ENCODE peak calls at places on chromosomes 4 and X, in four cellular contexts. F is body of pancreas, A is Caco-2, E is B cell. T is an unnamed sample.

GRCh38 chrX:115679460-115679859 is 118.5 kb downstream of the PLS3 start:
- DNase-seq in F (no peak), A (peak), E (no peak), T (no peak)

GRCh38 chr4:183424109-183424751 is 20.2 kb upstream of the CDKN2AIP start:
- DNase-seq in E (no peak), A (no peak), F (peak), T (no peak)

GRCh38 chr4:102535398-102536082 is 34.4 kb downstream of the NFKB1 start:
- DNase-seq in E (no peak), F (no peak), A (no peak), T (no peak)

GRCh38 chrX:71492086-71493065 is 40.5 kb upstream of the OGT start:
- DNase-seq in A (peak), F (peak), E (peak), T (no peak)

GRCh38 chr4:181674315-181674714 is 568.9 kb upstream of the TENM3 start:
- DNase-seq in E (no peak), F (no peak), A (no peak), T (no peak)

GRCh38 chrX:67544871-67545771 is 1.3 kb downstream of the AR start:
- DNase-seq in A (no peak), E (no peak), F (peak), T (no peak)

GRCh38 chr4:156766846-156767245 is 204.8 kb downstream of the PDGFC start:
- DNase-seq in F (no peak), E (no peak), A (no peak), T (no peak)

GRCh38 chr4:24382381-24382780 is 202.0 kb downstream of the DHX15 start:
- DNase-seq in A (no peak), F (no peak), E (no peak), T (no peak)

GRCh38 chr4:126047114-126047513 is 732.4 kb downstream of the FAT4 start:
- DNase-seq in A (no peak), F (no peak), E (no peak), T (no peak)

GRCh38 chr4:94232519-94232918 is 24.9 kb downstream of the SMARCAD1 start:
- DNase-seq in E (no peak), A (no peak), F (no peak), T (no peak)

GRCh38 chr4:178633263-178633662 is 1191.0 kb upstream of the AGA start:
- DNase-seq in F (no peak), A (no peak), E (no peak), T (no peak)

GRCh38 chrX:30821116-30821515 is 67.9 kb downstream of the TAB3 start:
- DNase-seq in A (peak), F (no peak), E (no peak), T (no peak)

GRCh38 chr4:158035662-158036195 is 137.1 kb downstream of the GASK1B start:
- DNase-seq in E (no peak), F (no peak), A (no peak), T (no peak)

GRCh38 chr4:166594326-166594946 is 639.9 kb downstream of the SPOCK3 start:
- DNase-seq in E (no peak), A (peak), F (peak), T (no peak)

GRCh38 chr4:98081961-98082360 is 61.3 kb downstream of the STPG2 start:
- DNase-seq in E (no peak), F (no peak), A (no peak), T (no peak)

GRCh38 chr4:115485402-115485801 is 372.0 kb upstream of the NDST4 start:
- DNase-seq in E (no peak), A (no peak), F (no peak), T (no peak)

DNA sequence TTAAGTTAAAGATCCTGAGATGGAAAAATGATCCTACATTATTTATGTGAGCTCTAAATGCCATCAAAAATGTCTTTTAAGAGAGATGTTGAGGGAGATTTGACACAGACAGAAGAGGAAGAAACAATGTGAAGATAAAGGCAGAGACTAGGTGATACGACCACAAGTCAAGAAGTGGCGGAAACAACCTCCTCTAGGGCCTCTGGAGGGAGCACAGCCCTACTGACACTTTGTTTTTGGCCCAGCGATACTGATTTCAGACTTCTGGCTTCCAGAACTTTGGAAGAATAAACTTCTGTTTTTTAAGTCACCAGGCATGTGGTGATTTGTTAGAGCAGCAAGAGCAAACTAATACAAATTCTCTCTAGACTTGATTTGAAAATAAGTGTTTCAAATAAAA is 1216.1 kb downstream of the FSTL5 start:
- DNase-seq in E (no peak), A (no peak), F (no peak), T (no peak)
- TF ChIP-seq CTCF in E (no peak), A (no peak), F (no peak), T (no peak)

GRCh38 chr4:123659759-123660158 is 263.2 kb downstream of the SPRY1 start:
- DNase-seq in F (no peak), A (peak), E (peak), T (no peak)
- TF ChIP-seq CTCF in F (peak), A (peak), E (peak), T (peak)

DNA sequence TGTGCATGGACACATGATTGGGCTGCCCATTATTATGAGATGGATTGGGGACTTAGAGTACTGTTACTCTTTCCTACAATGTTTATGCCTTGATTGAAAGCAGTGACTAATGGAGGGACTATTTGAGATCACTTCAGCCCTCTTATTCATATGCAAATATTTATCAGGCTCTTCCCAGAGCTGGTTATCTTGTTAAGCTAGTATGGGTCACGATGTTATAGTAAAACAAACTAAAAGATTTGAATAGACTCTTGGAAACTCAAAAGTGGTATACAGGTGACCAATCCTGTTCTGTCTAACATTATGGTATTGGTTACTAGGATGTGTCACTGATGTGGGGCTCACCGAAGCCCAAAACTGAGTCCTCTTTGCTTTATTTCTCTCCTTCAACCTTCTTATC is 306.2 kb upstream of the CASK start:
- DNase-seq in F (no peak), A (no peak), E (no peak), T (no peak)
- TF ChIP-seq CTCF in F (no peak), A (no peak), E (no peak), T (no peak)

DNA sequence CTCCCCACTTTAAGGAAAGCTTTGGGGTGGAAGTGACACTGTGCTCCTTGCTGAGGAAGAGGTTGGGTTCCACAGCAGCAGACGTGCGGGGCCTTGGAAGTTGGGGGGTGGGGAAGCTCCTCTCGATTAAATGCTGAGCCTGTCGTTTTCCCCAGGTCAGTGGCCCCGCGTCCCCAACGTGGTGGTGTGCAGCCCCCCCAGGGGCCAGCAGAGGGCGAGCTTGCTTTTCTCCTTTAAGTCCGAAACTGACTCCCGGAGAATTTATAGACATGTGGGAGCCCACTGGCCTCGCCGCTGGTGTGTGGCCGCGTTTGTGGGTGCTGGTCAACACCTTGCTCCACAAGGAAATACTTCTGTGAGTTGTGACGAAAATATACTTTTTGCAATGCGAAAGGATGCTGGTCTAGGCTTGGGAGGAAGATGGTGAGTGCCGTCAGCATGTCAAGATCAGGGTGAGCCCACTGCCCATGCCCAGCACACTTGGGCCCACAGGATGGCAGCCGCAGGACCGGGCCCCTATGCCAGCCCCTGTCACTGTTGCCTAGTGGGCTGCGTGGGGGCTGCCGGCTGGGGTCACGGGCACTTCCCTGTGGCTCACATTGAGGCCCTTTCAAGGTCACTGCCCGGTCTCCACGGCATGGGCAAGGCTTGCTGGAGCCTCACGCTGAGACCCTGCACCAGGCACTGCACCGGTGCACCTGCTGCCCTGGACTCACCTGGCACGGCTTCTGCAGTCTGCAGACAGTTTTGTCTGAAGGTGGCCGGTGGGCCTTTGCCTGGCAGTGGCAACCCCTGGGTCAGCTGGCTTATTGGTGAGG is 9.4 kb downstream of the UVSSA start:
- DNase-seq in F (peak), E (peak), A (peak), T (no peak)
- TF ChIP-seq CTCF in F (peak), E (peak), A (peak), T (peak)

DNA sequence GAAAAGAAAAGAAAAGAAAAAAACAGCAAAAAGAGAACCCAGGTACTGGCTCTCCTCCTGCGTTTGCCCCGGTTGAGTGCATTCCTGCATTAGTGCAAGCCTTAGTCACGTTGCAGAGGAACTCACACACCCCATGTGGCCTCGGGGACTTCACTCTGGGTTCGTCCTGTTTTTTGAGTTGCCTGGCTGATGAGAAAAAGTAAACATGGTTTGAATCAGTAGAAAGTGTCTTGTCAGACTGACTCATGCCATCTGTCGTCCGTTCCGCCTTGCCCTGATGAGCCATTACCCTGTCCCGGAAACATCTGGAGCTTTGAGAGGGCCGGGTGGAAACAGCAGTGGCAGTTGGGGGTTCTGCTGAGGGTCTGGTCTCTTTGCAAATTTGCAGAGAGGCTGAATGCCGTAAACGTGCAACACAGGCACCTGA is 16.3 kb downstream of the CD99 start:
- DNase-seq in F (peak), A (peak), E (peak), T (peak)
- TF ChIP-seq CTCF in F (no peak), A (no peak), E (no peak), T (no peak)

GRCh38 chr4:162409048-162409447 is 245.2 kb upstream of the FSTL5 start:
- DNase-seq in A (no peak), E (no peak), F (no peak), T (no peak)

GRCh38 chr4:162408309-162408708 is 244.5 kb upstream of the FSTL5 start:
- DNase-seq in E (no peak), F (no peak), A (no peak), T (no peak)

GRCh38 chr4:162410854-162411253 is 247.1 kb upstream of the FSTL5 start:
- DNase-seq in A (no peak), E (no peak), F (no peak), T (no peak)

GRCh38 chr4:162403956-162404355 is 240.2 kb upstream of the FSTL5 start:
- DNase-seq in F (no peak), E (no peak), A (no peak), T (no peak)

DNA sequence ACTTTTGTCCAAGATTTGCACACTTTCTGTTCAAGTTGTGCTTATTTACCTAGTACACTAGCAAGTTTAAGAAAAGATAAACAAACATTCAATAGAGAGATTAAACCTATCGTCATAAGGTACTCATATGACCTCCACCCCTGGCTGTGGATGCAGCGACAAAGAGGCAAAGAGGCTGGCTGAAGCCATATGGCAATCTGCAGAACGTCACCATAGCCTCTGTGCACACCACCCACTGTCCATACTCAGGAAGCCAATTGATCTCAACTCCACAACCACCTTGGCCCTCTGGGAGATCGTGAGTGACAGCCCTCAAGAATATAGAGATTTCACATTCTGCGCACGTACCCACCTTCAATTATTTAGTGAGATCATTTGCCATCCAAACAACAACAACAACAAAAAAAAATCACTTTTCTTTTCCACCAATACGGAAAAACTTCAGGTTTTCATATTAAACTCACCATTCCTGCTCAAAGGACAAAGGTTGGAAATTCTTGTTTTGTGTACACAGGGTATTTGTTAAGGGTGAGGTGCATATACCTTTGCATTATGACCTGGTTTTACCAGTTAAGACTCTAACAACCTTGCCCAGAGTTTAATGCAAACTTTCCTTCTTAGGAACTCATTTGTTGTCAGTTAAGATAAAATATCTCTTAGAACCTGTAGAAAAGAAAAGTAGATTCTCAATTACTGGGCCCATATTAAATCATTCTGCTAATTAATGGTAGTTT is 243.0 kb upstream of the FSTL5 start:
- DNase-seq in E (no peak), F (no peak), A (peak), T (no peak)
- TF ChIP-seq CTCF in E (no peak), F (no peak), A (no peak), T (no peak)

GRCh38 chr4:139227729-139228404 is 50.8 kb upstream of the ELF2 start:
- DNase-seq in E (peak), F (no peak), A (peak), T (no peak)
- TF ChIP-seq CTCF in E (peak), F (peak), A (peak), T (no peak)

GRCh38 chr4:173256825-173257224 is 77.3 kb downstream of the HMGB2 start:
- DNase-seq in E (no peak), A (no peak), F (no peak), T (no peak)

GRCh38 chr4:173258866-173259265 is 75.3 kb downstream of the HMGB2 start:
- DNase-seq in A (no peak), E (no peak), F (no peak), T (no peak)

GRCh38 chr4:173257732-173258717 is 76.1 kb downstream of the HMGB2 start:
- DNase-seq in F (peak), E (peak), A (peak), T (no peak)

GRCh38 chr4:173261052-173261451 is 73.1 kb downstream of the HMGB2 start:
- DNase-seq in A (no peak), E (no peak), F (no peak), T (no peak)

GRCh38 chr4:173259310-173259709 is 74.8 kb downstream of the HMGB2 start:
- DNase-seq in A (no peak), E (no peak), F (no peak), T (no peak)
- TF ChIP-seq CTCF in A (no peak), E (no peak), F (no peak), T (no peak)

DNA sequence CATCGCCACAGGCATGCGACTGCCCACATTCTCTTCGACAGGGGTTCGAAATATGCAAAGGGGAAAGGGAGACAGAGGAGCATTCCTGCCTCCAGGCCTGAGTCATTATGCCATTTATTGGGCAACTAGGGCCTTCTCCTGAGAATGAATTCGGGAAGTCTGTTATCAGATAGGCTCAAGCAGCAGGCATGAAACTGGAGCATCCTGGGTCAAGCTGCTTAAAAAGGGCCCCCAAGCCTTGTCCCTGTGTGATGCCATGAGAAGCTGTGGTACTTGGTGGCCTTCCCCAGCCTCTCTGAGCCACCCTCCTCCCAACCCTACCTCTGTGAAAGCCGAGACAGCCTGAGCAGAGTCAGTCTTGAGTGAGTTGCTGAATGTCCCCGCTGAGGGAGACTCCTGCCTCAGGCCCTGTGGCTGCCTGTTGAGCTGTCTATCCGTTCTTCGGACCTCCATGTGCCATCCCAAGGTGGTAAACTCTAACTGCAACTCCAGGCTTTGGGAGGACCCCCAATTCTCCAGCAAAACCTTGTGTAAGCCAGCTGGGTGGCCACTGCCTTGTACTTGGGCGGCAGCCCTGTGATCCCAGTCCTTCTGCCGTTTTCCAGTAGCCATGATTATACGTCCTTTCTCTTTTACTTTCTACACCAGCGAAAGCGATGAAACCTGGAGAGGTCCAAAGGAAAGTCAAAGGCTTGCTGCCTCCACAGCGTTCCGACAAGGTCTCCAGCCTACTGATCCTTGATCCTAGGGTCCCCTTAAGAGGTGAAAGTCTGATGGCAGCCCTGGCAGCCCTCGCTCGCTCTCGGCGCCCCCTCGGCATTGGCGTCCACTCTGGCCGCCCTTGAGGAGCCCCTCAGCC is 37.7 kb downstream of the NBDY start:
- DNase-seq in E (peak), F (no peak), A (no peak), T (no peak)
- TF ChIP-seq CTCF in E (no peak), F (no peak), A (no peak), T (no peak)

T was measured in breast epithelium.